ENCODE peak calls at places on chromosomes 7 and 10, in six cellular contexts. A, K, O, U, N and I are unnamed samples.

GRCh38 chr10:43128958-43129706 is 9.1 kb upstream of the CSGALNACT2 start:
- DNase-seq in A (no peak), K (peak; percentile 29), O (peak; percentile 40), U (peak; percentile 98), N (no peak), I (no peak)

GRCh38 chr10:3948843-3949242 is 163.8 kb upstream of the KLF6 start:
- DNase-seq in A (no peak), K (no peak), O (no peak), U (peak; percentile 79), N (no peak), I (no peak)

GRCh38 chr7:44985033-44985695 is 6.3 kb upstream of the MYO1G start:
- DNase-seq in A (no peak), K (no peak), O (no peak), U (no peak), N (no peak), I (no peak)

GRCh38 chr10:26540601-26541000 is 102.5 kb downstream of the APBB1IP start:
- DNase-seq in A (no peak), K (no peak), O (no peak), U (no peak), N (no peak), I (no peak)

GRCh38 chr7:17632401-17632800 is 307.9 kb downstream of the SNX13 start:
- DNase-seq in A (no peak), K (no peak), O (no peak), U (no peak), N (no peak), I (no peak)

GRCh38 chr10:84348860-84349259 is 20.5 kb downstream of the CCSER2 start:
- DNase-seq in A (no peak), K (no peak), O (no peak), U (peak; percentile 88), N (no peak), I (no peak)

GRCh38 chr10:90204956-90205695 is 503.7 kb downstream of the KIF20B start:
- DNase-seq in A (no peak), K (no peak), O (no peak), U (no peak), N (no peak), I (no peak)

GRCh38 chr7:43891069-43891955 is 15.1 kb downstream of the URGCP start:
- DNase-seq in A (no peak), K (no peak), O (no peak), U (no peak), N (no peak), I (no peak)

GRCh38 chr7:155327590-155328320 is 30.1 kb downstream of the INSIG1 start:
- DNase-seq in A (no peak), K (no peak), O (no peak), U (no peak), N (no peak), I (no peak)

GRCh38 chr7:139775829-139776266 is 1.9 kb downstream of the HIPK2 start:
- DNase-seq in A (peak; percentile 78), K (peak; percentile 47), O (peak; percentile 53), U (peak; percentile 85), N (peak; percentile 69), I (no peak)

GRCh38 chr10:102801496-102801895 is 35.7 kb downstream of the CYP17A1 start:
- DNase-seq in A (no peak), K (no peak), O (no peak), U (no peak), N (no peak), I (no peak)

GRCh38 chr10:70174058-70174741 is 3.9 kb upstream of the SAR1A start:
- DNase-seq in A (no peak), K (no peak), O (peak; percentile 18), U (no peak), N (peak; percentile 79), I (no peak)

GRCh38 chr10:91077549-91078017 is 142.9 kb upstream of the PCGF5 start:
- DNase-seq in A (no peak), K (peak; percentile 21), O (peak; percentile 76), U (peak; percentile 11), N (no peak), I (peak; percentile 79)

GRCh38 chr10:90779573-90779972 is 78.3 kb downstream of the HTR7 start:
- DNase-seq in A (peak; percentile 8), K (no peak), O (no peak), U (peak; percentile 6), N (peak; percentile 13), I (no peak)

GRCh38 chr10:8056378-8056777 is 1.9 kb downstream of the GATA3 start:
- DNase-seq in A (no peak), K (no peak), O (no peak), U (no peak), N (no peak), I (no peak)

DNA sequence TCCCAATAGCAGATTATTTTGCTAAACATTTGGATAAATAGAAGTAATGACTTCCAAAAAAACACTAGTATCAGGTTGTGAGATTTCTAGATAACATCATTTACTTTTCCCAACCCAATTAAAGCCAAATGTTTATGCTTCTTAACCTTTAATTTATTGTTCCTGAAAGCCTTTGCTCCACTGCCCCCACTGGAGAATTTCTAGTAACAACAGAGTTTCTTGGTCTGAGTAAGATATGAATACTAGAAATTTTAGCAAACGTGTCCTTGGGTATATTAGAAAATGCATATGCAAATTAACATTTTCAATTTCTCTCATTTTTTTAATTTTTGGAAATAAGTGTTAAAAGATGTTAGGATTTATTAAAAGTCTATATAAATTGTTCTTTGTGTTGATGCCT is 958.0 kb upstream of the PHF14 start:
- DNase-seq in A (no peak), K (no peak), O (no peak), U (no peak), N (no peak), I (no peak)
- TF ChIP-seq CTCF in A (no peak), K (no peak), O (no peak), U (no peak), N (no peak), I (no peak)

DNA sequence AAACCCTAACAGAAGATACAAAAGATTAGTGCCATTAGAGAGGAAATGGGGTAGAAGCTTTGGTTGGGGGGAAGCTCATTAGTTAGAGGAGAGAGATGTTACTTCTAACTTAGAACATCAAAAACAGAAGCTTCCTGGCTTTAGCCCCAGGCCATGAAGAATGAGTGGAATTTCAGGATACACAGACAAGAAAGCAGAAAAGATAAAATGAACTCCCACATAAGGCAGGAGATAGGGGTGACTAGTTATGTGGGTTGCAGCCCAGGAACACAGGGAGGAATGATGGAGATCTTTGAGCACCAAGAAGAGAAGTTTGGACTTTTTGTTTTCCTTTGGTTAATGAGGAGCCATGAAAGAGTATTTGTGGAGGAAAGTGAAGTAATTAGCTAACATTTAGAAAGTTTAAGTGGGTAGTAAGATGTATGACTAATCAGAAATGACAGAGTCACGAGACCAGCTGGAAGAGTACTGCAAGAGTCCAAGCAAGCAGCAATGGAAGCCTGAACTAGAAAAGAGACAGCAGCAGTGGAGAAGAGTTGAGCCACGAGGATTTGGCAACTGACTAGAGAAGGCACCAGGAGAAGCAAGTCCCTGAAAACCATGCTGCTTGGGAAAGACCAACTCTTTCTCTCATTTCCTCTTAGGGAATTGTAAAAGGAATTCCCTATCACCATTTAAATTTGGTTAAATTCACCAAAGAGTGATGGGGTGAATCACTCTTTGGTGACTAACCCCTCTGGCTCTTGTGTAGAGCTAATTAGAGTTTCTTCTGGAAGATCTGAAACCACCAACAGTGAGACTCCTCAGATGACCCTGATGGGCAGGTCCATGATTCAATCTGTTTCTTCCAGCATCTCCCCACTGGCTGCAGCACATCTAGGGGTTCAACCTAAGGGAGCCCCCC is 131.9 kb downstream of the KCNMA1 start:
- DNase-seq in A (peak; percentile 28), K (no peak), O (no peak), U (peak; percentile 91), N (no peak), I (no peak)
- H3K4me1 ChIP-seq in A (peaks cover 70% of the 10 kb centered on the region), K (peaks cover 2% of the 10 kb centered on the region), O (peaks cover 62% of the 10 kb centered on the region), U (peaks cover 36% of the 10 kb centered on the region), N (no peaks in the 10 kb centered on the region), I (no peaks in the 10 kb centered on the region)

GRCh38 chr10:103847346-103847745 is 8.0 kb downstream of the SH3PXD2A start:
- DNase-seq in A (no peak), K (no peak), O (no peak), U (no peak), N (no peak), I (no peak)

GRCh38 chr10:103849880-103850571 is 5.3 kb downstream of the SH3PXD2A start:
- DNase-seq in A (no peak), K (no peak), O (no peak), U (peak; percentile 93), N (no peak), I (no peak)

GRCh38 chr10:103849212-103849877 is 6.0 kb downstream of the SH3PXD2A start:
- DNase-seq in A (no peak), K (no peak), O (no peak), U (no peak), N (no peak), I (no peak)

GRCh38 chr10:103845983-103846382 is 9.4 kb downstream of the SH3PXD2A start:
- DNase-seq in A (no peak), K (no peak), O (no peak), U (no peak), N (no peak), I (no peak)

DNA sequence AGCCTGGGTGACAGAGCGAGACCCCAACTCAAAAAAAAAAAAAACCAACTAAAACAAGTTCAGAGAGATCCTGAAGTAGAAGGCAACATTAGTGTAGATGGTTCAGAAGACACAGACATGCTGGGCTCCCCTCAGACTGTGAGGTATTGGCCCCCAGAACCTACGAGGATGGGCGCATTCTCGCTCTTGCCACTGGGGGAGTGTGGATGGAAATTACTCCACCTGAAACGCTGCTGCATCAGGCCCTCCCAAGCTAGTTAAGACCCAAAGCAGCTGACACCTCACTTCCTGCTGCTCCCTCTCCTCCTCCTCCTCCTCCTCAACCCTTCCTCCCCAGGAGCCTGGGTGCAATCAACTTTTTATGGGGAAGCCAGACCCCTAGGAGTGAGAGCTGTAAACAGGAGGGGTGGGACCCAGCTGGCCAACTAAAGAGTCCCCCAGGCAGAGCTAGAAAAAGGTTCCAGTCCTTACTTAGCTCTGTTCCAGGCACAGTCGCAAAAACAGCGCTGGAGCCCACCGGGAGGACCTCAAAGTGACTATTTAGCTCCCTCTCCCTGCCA is 7.4 kb downstream of the SH3PXD2A start:
- DNase-seq in A (peak; percentile 59), K (no peak), O (no peak), U (no peak), N (peak; percentile 21), I (no peak)
- TF ChIP-seq CTCF in A (no peak), K (no peak), O (no peak), U (peak; percentile 10), N (peak; percentile 11), I (no peak)

GRCh38 chr7:99786726-99787300 is 2.8 kb upstream of the CYP3A4 start:
- DNase-seq in A (no peak), K (no peak), O (no peak), U (no peak), N (no peak), I (no peak)

GRCh38 chr7:99790407-99790806 is 6.4 kb upstream of the CYP3A4 start:
- DNase-seq in A (no peak), K (no peak), O (no peak), U (no peak), N (no peak), I (no peak)

GRCh38 chr7:99791021-99791420 is 7.0 kb upstream of the CYP3A4 start:
- DNase-seq in A (no peak), K (no peak), O (no peak), U (peak; percentile 17), N (peak; percentile 12), I (no peak)

GRCh38 chr7:99789441-99790070 is 5.6 kb upstream of the CYP3A4 start:
- DNase-seq in A (no peak), K (no peak), O (no peak), U (no peak), N (no peak), I (no peak)

DNA sequence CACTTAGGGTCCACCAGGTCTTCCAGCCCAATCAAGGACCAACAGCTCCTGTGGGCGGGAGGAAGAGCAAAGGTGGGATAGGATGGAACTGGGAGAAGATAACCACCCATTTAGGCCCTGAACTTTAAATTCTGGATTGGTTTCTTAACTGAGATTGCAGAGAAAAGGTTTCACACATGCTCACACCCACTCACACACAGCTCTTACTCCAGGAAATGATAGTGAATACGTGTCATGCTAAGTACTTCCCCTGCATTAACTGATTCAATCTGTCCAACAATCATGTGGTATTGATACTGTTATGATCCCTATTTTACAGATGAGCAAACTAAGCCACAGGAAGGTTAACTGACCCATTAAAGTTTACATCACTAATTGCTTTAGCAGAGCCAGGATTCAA is 4.6 kb upstream of the CYP3A4 start:
- DNase-seq in A (no peak), K (no peak), O (no peak), U (no peak), N (no peak), I (no peak)
- H3K4me1 ChIP-seq in A (peaks cover 13% of the 10 kb centered on the region), K (no peaks in the 10 kb centered on the region), O (no peaks in the 10 kb centered on the region), U (no peaks in the 10 kb centered on the region), N (peaks cover 40% of the 10 kb centered on the region), I (no peaks in the 10 kb centered on the region)